ENCODE peak calls at places on chromosome 1, in seven cellular contexts. One of them, this sample, is unnamed.

GRCh38 chr1:108316545-108316944 is 72.7 kb upstream of the NBPF4 start:
- ATAC-seq in aorta: no peak
- ATAC-seq in left ventricle myocardium superior: no peak
- ATAC-seq in activated naive CD4-positive, alpha-beta T cell treated with anti-CD3 and anti-CD28 coated beads, Interleukin-2, amount 50 U/mL, for 72 hours: no peak
- ATAC-seq in activated T-cell treated with anti-CD3 and anti-CD28 coated beads, Interleukin-2, amount 50 U/mL, for 4 hours: no peak
- ATAC-seq in activated CD4-positive, alpha-beta T cell treated with anti-CD3 and anti-CD28 coated beads for 36 hours: no peak
- ATAC-seq in activated CD8-positive, alpha-beta T cell treated with anti-CD3 and anti-CD28 coated beads for 36 hours: no peak
- ATAC-seq in this sample: no peak

GRCh38 chr1:34113887-34114286 is 51.1 kb downstream of the CSMD2 start:
- ATAC-seq in aorta: no peak
- ATAC-seq in left ventricle myocardium superior: no peak
- ATAC-seq in activated naive CD4-positive, alpha-beta T cell treated with anti-CD3 and anti-CD28 coated beads, Interleukin-2, amount 50 U/mL, for 72 hours: no peak
- ATAC-seq in activated T-cell treated with anti-CD3 and anti-CD28 coated beads, Interleukin-2, amount 50 U/mL, for 4 hours: no peak
- ATAC-seq in activated CD4-positive, alpha-beta T cell treated with anti-CD3 and anti-CD28 coated beads for 36 hours: no peak
- ATAC-seq in activated CD8-positive, alpha-beta T cell treated with anti-CD3 and anti-CD28 coated beads for 36 hours: no peak
- ATAC-seq in this sample: no peak

GRCh38 chr1:176897350-176898236 is 266.9 kb downstream of the ASTN1 start:
- ATAC-seq in aorta: peak
- ATAC-seq in left ventricle myocardium superior: peak
- ATAC-seq in activated naive CD4-positive, alpha-beta T cell treated with anti-CD3 and anti-CD28 coated beads, Interleukin-2, amount 50 U/mL, for 72 hours: peak
- ATAC-seq in activated T-cell treated with anti-CD3 and anti-CD28 coated beads, Interleukin-2, amount 50 U/mL, for 4 hours: no peak
- ATAC-seq in activated CD4-positive, alpha-beta T cell treated with anti-CD3 and anti-CD28 coated beads for 36 hours: peak
- ATAC-seq in activated CD8-positive, alpha-beta T cell treated with anti-CD3 and anti-CD28 coated beads for 36 hours: peak
- ATAC-seq in this sample: no peak

GRCh38 chr1:3211996-3212395 is 143.0 kb downstream of the PRDM16 start:
- ATAC-seq in aorta: no peak
- ATAC-seq in left ventricle myocardium superior: no peak
- ATAC-seq in activated naive CD4-positive, alpha-beta T cell treated with anti-CD3 and anti-CD28 coated beads, Interleukin-2, amount 50 U/mL, for 72 hours: no peak
- ATAC-seq in activated T-cell treated with anti-CD3 and anti-CD28 coated beads, Interleukin-2, amount 50 U/mL, for 4 hours: no peak
- ATAC-seq in activated CD4-positive, alpha-beta T cell treated with anti-CD3 and anti-CD28 coated beads for 36 hours: no peak
- ATAC-seq in activated CD8-positive, alpha-beta T cell treated with anti-CD3 and anti-CD28 coated beads for 36 hours: no peak
- ATAC-seq in this sample: no peak

GRCh38 chr1:119115301-119115700 is 25.2 kb downstream of the WARS2 start:
- ATAC-seq in aorta: no peak
- ATAC-seq in left ventricle myocardium superior: no peak
- ATAC-seq in activated naive CD4-positive, alpha-beta T cell treated with anti-CD3 and anti-CD28 coated beads, Interleukin-2, amount 50 U/mL, for 72 hours: no peak
- ATAC-seq in activated T-cell treated with anti-CD3 and anti-CD28 coated beads, Interleukin-2, amount 50 U/mL, for 4 hours: no peak
- ATAC-seq in activated CD4-positive, alpha-beta T cell treated with anti-CD3 and anti-CD28 coated beads for 36 hours: no peak
- ATAC-seq in activated CD8-positive, alpha-beta T cell treated with anti-CD3 and anti-CD28 coated beads for 36 hours: no peak
- ATAC-seq in this sample: no peak

GRCh38 chr1:158932171-158932570 is 819 bp downstream of the PYHIN1 start:
- ATAC-seq in aorta: no peak
- ATAC-seq in left ventricle myocardium superior: no peak
- ATAC-seq in activated naive CD4-positive, alpha-beta T cell treated with anti-CD3 and anti-CD28 coated beads, Interleukin-2, amount 50 U/mL, for 72 hours: no peak
- ATAC-seq in activated T-cell treated with anti-CD3 and anti-CD28 coated beads, Interleukin-2, amount 50 U/mL, for 4 hours: peak
- ATAC-seq in activated CD4-positive, alpha-beta T cell treated with anti-CD3 and anti-CD28 coated beads for 36 hours: peak
- ATAC-seq in activated CD8-positive, alpha-beta T cell treated with anti-CD3 and anti-CD28 coated beads for 36 hours: peak
- ATAC-seq in this sample: peak

GRCh38 chr1:237671262-237671661 is 219.5 kb downstream of the ZP4 start:
- ATAC-seq in aorta: no peak
- ATAC-seq in left ventricle myocardium superior: peak
- ATAC-seq in activated naive CD4-positive, alpha-beta T cell treated with anti-CD3 and anti-CD28 coated beads, Interleukin-2, amount 50 U/mL, for 72 hours: no peak
- ATAC-seq in activated T-cell treated with anti-CD3 and anti-CD28 coated beads, Interleukin-2, amount 50 U/mL, for 4 hours: no peak
- ATAC-seq in activated CD4-positive, alpha-beta T cell treated with anti-CD3 and anti-CD28 coated beads for 36 hours: no peak
- ATAC-seq in activated CD8-positive, alpha-beta T cell treated with anti-CD3 and anti-CD28 coated beads for 36 hours: no peak
- ATAC-seq in this sample: no peak

GRCh38 chr1:117076648-117077047 is 16.5 kb downstream of the TTF2 start:
- ATAC-seq in aorta: no peak
- ATAC-seq in left ventricle myocardium superior: no peak
- ATAC-seq in activated naive CD4-positive, alpha-beta T cell treated with anti-CD3 and anti-CD28 coated beads, Interleukin-2, amount 50 U/mL, for 72 hours: no peak
- ATAC-seq in activated T-cell treated with anti-CD3 and anti-CD28 coated beads, Interleukin-2, amount 50 U/mL, for 4 hours: no peak
- ATAC-seq in activated CD4-positive, alpha-beta T cell treated with anti-CD3 and anti-CD28 coated beads for 36 hours: peak
- ATAC-seq in activated CD8-positive, alpha-beta T cell treated with anti-CD3 and anti-CD28 coated beads for 36 hours: no peak
- ATAC-seq in this sample: peak

GRCh38 chr1:56501888-56502287 is 77.5 kb downstream of the PLPP3 start:
- ATAC-seq in aorta: no peak
- ATAC-seq in left ventricle myocardium superior: peak
- ATAC-seq in activated naive CD4-positive, alpha-beta T cell treated with anti-CD3 and anti-CD28 coated beads, Interleukin-2, amount 50 U/mL, for 72 hours: no peak
- ATAC-seq in activated T-cell treated with anti-CD3 and anti-CD28 coated beads, Interleukin-2, amount 50 U/mL, for 4 hours: no peak
- ATAC-seq in activated CD4-positive, alpha-beta T cell treated with anti-CD3 and anti-CD28 coated beads for 36 hours: no peak
- ATAC-seq in activated CD8-positive, alpha-beta T cell treated with anti-CD3 and anti-CD28 coated beads for 36 hours: no peak
- ATAC-seq in this sample: no peak

GRCh38 chr1:228372183-228373003 is 34.2 kb downstream of the TRIM11 start:
- ATAC-seq in aorta: no peak
- ATAC-seq in left ventricle myocardium superior: no peak
- ATAC-seq in activated naive CD4-positive, alpha-beta T cell treated with anti-CD3 and anti-CD28 coated beads, Interleukin-2, amount 50 U/mL, for 72 hours: no peak
- ATAC-seq in activated T-cell treated with anti-CD3 and anti-CD28 coated beads, Interleukin-2, amount 50 U/mL, for 4 hours: no peak
- ATAC-seq in activated CD4-positive, alpha-beta T cell treated with anti-CD3 and anti-CD28 coated beads for 36 hours: no peak
- ATAC-seq in activated CD8-positive, alpha-beta T cell treated with anti-CD3 and anti-CD28 coated beads for 36 hours: no peak
- ATAC-seq in this sample: no peak

GRCh38 chr1:62281922-62282555 is 37.2 kb downstream of the KANK4 start:
- ATAC-seq in aorta: no peak
- ATAC-seq in left ventricle myocardium superior: no peak
- ATAC-seq in activated naive CD4-positive, alpha-beta T cell treated with anti-CD3 and anti-CD28 coated beads, Interleukin-2, amount 50 U/mL, for 72 hours: no peak
- ATAC-seq in activated T-cell treated with anti-CD3 and anti-CD28 coated beads, Interleukin-2, amount 50 U/mL, for 4 hours: no peak
- ATAC-seq in activated CD4-positive, alpha-beta T cell treated with anti-CD3 and anti-CD28 coated beads for 36 hours: no peak
- ATAC-seq in activated CD8-positive, alpha-beta T cell treated with anti-CD3 and anti-CD28 coated beads for 36 hours: no peak
- ATAC-seq in this sample: no peak

GRCh38 chr1:15457484-15458027 is 1.0 kb downstream of the CELA2A start:
- ATAC-seq in aorta: no peak
- ATAC-seq in left ventricle myocardium superior: no peak
- ATAC-seq in activated naive CD4-positive, alpha-beta T cell treated with anti-CD3 and anti-CD28 coated beads, Interleukin-2, amount 50 U/mL, for 72 hours: no peak
- ATAC-seq in activated T-cell treated with anti-CD3 and anti-CD28 coated beads, Interleukin-2, amount 50 U/mL, for 4 hours: no peak
- ATAC-seq in activated CD4-positive, alpha-beta T cell treated with anti-CD3 and anti-CD28 coated beads for 36 hours: no peak
- ATAC-seq in activated CD8-positive, alpha-beta T cell treated with anti-CD3 and anti-CD28 coated beads for 36 hours: no peak
- ATAC-seq in this sample: no peak